ENCODE peak calls at places on chromosome 4, in seven cellular contexts. J is C1 segment of cervical spinal cord, Y is neural progenitor cell, K is B cell, B is GM19239, T is NCI-H345, U is EH. S is an unnamed sample.

GRCh38 chr4:113673450-113673849 is 88.1 kb downstream of the CAMK2D start:
- DNase-seq in J (no peak), Y (peak), K (peak), B (no peak), T (peak), U (peak), S (peak)

GRCh38 chr4:45453258-45453841 is 670.5 kb downstream of the GABRG1 start:
- DNase-seq in J (no peak), Y (peak), K (no peak), B (peak), T (no peak), U (no peak), S (peak)

GRCh38 chr4:152936446-152937279 is 540 bp downstream of the FHDC1 start:
- DNase-seq in J (no peak), Y (peak), K (no peak), B (peak), T (no peak), U (peak), S (peak)

GRCh38 chr4:165124488-165124887 is 11.8 kb upstream of the TMEM192 start:
- DNase-seq in J (no peak), Y (no peak), K (no peak), B (no peak), T (no peak), U (no peak), S (no peak)

GRCh38 chr4:131509521-131509920 is 1639.6 kb upstream of the PCDH10 start:
- DNase-seq in J (no peak), Y (no peak), K (no peak), B (no peak), T (no peak), U (no peak), S (no peak)

GRCh38 chr4:54683616-54684346 is 26.0 kb downstream of the KIT start:
- DNase-seq in J (no peak), Y (peak), K (peak), B (no peak), T (no peak), U (peak), S (peak)

GRCh38 chr4:92825785-92826184 is 522.0 kb downstream of the GRID2 start:
- DNase-seq in J (no peak), Y (no peak), K (no peak), B (no peak), T (no peak), U (no peak), S (no peak)

GRCh38 chr4:184635381-184635780 is 13.9 kb downstream of the CASP3 start:
- DNase-seq in J (no peak), Y (no peak), K (no peak), B (no peak), T (no peak), U (no peak), S (no peak)

GRCh38 chr4:153296424-153296823 is 48.1 kb upstream of the MND1 start:
- DNase-seq in J (no peak), Y (peak), K (no peak), B (no peak), T (no peak), U (peak), S (no peak)

GRCh38 chr4:2059726-2060577 is 825 bp downstream of the NAT8L start:
- DNase-seq in J (no peak), Y (peak), K (no peak), B (no peak), T (peak), U (peak), S (no peak)

GRCh38 chr4:174214102-174214878 is 69.2 kb downstream of the FBXO8 start:
- DNase-seq in J (no peak), Y (peak), K (no peak), B (no peak), T (no peak), U (no peak), S (peak)

S was measured in islet precursor cell.